ENCODE peak calls at places on chromosomes 3 and 15, in four cellular contexts. One of them, this sample, is unnamed.
A peak's percentile ranks its signal among the peaks of the same experiment; 100 is the strongest.

GRCh38 chr3:18500322-18500721 is 75.2 kb upstream of the SATB1 start:
- DNase-seq in AG04450: no peak
- DNase-seq in lower leg skin: no peak
- DNase-seq in GM12878: no peak
- DNase-seq in this sample: no peak

GRCh38 chr3:170726976-170727661 is 141.2 kb upstream of the SLC7A14 start:
- DNase-seq in GM12878: no peak
- DNase-seq in AG04450: no peak
- DNase-seq in lower leg skin: no peak
- DNase-seq in this sample: no peak

GRCh38 chr3:124381565-124382333 is 348.5 kb upstream of the UMPS start:
- DNase-seq in GM12878: no peak
- DNase-seq in AG04450: no peak
- DNase-seq in lower leg skin: no peak
- DNase-seq in this sample: no peak

GRCh38 chr15:75840659-75841058 is 2.6 kb upstream of the UBE2Q2 start:
- DNase-seq in AG04450: no peak
- DNase-seq in lower leg skin: no peak
- DNase-seq in GM12878: no peak
- DNase-seq in this sample: peak; percentile 28

GRCh38 chr3:151974067-151974466 is 100.6 kb downstream of the SUCNR1 start:
- DNase-seq in GM12878: no peak
- DNase-seq in lower leg skin: no peak
- DNase-seq in AG04450: no peak
- DNase-seq in this sample: no peak

GRCh38 chr3:178310833-178311380 is 225.3 kb upstream of the KCNMB2 start:
- DNase-seq in AG04450: no peak
- DNase-seq in lower leg skin: no peak
- DNase-seq in GM12878: no peak
- DNase-seq in this sample: no peak

GRCh38 chr15:92819312-92820232 is 80.6 kb upstream of the CHD2 start:
- DNase-seq in GM12878: no peak
- DNase-seq in AG04450: no peak
- DNase-seq in lower leg skin: no peak
- DNase-seq in this sample: no peak

GRCh38 chr3:49373563-49373962 is 15.4 kb upstream of the GPX1 start:
- DNase-seq in GM12878: no peak
- DNase-seq in AG04450: no peak
- DNase-seq in lower leg skin: no peak
- DNase-seq in this sample: no peak

GRCh38 chr15:64720188-64720587 is 55.2 kb downstream of the RBPMS2 start:
- DNase-seq in AG04450: no peak
- DNase-seq in lower leg skin: no peak
- DNase-seq in GM12878: no peak
- DNase-seq in this sample: no peak

GRCh38 chr15:62850791-62851291 is 191.7 kb upstream of the TPM1 start:
- DNase-seq in GM12878: no peak
- DNase-seq in lower leg skin: no peak
- DNase-seq in AG04450: peak; percentile 56
- DNase-seq in this sample: peak; percentile 47

GRCh38 chr3:124395165-124395564 is 335.1 kb upstream of the UMPS start:
- DNase-seq in lower leg skin: no peak
- DNase-seq in AG04450: no peak
- DNase-seq in GM12878: no peak
- DNase-seq in this sample: no peak

GRCh38 chr15:83613716-83614115 is 40.2 kb upstream of the ADAMTSL3 start:
- DNase-seq in lower leg skin: no peak
- DNase-seq in GM12878: no peak
- DNase-seq in AG04450: no peak
- DNase-seq in this sample: no peak

GRCh38 chr15:32878849-32879795 is 161.3 kb downstream of the GREM1 start:
- DNase-seq in GM12878: no peak
- DNase-seq in lower leg skin: no peak
- DNase-seq in AG04450: no peak
- DNase-seq in this sample: no peak

GRCh38 chr15:47715856-47716445 is 1.4 kb upstream of the SEMA6D start:
- DNase-seq in AG04450: no peak
- DNase-seq in lower leg skin: no peak
- DNase-seq in GM12878: no peak
- DNase-seq in this sample: no peak

GRCh38 chr15:92883643-92884458 is 16.3 kb upstream of the CHD2 start:
- DNase-seq in AG04450: no peak
- DNase-seq in lower leg skin: no peak
- DNase-seq in GM12878: no peak
- DNase-seq in this sample: no peak

GRCh38 chr15:29120593-29121368 is 148.8 kb downstream of the NSMCE3 start:
- DNase-seq in lower leg skin: no peak
- DNase-seq in AG04450: no peak
- DNase-seq in GM12878: no peak
- DNase-seq in this sample: no peak

GRCh38 chr3:102756706-102757105 is 321.9 kb downstream of the ZPLD1 start:
- DNase-seq in AG04450: no peak
- DNase-seq in lower leg skin: no peak
- DNase-seq in GM12878: no peak
- DNase-seq in this sample: no peak

GRCh38 chr3:184259396-184259877 is 1.9 kb downstream of the CAMK2N2 start:
- DNase-seq in lower leg skin: no peak
- DNase-seq in GM12878: no peak
- DNase-seq in AG04450: no peak
- DNase-seq in this sample: no peak

GRCh38 chr3:194688946-194689345 is 3.3 kb downstream of the FAM43A start:
- DNase-seq in lower leg skin: no peak
- DNase-seq in GM12878: no peak
- DNase-seq in AG04450: no peak
- DNase-seq in this sample: no peak

GRCh38 chr3:107271787-107272387 is 105.4 kb upstream of the CCDC54 start:
- DNase-seq in lower leg skin: no peak
- DNase-seq in AG04450: no peak
- DNase-seq in GM12878: no peak
- DNase-seq in this sample: peak; percentile 14

GRCh38 chr15:40323953-40324937 is 753 bp downstream of the INAFM2 start:
- DNase-seq in lower leg skin: no peak
- DNase-seq in AG04450: no peak
- DNase-seq in GM12878: no peak
- DNase-seq in this sample: no peak

GRCh38 chr3:64011685-64012084 is 11.6 kb downstream of the PSMD6 start:
- DNase-seq in lower leg skin: no peak
- DNase-seq in GM12878: no peak
- DNase-seq in AG04450: no peak
- DNase-seq in this sample: peak; percentile 50

GRCh38 chr3:173467501-173467900 is 70.0 kb downstream of the NLGN1 start:
- DNase-seq in GM12878: no peak
- DNase-seq in AG04450: no peak
- DNase-seq in lower leg skin: no peak
- DNase-seq in this sample: no peak

GRCh38 chr3:12370758-12371157 is 81.9 kb downstream of the PPARG start:
- DNase-seq in AG04450: no peak
- DNase-seq in lower leg skin: no peak
- DNase-seq in GM12878: no peak
- DNase-seq in this sample: no peak

GRCh38 chr15:52527898-52528464 is 699 bp downstream of the MYO5A start:
- DNase-seq in GM12878: no peak
- DNase-seq in AG04450: no peak
- DNase-seq in lower leg skin: no peak
- DNase-seq in this sample: no peak

GRCh38 chr3:100591411-100591810 is 18.0 kb upstream of the ADGRG7 start:
- DNase-seq in GM12878: no peak
- DNase-seq in lower leg skin: no peak
- DNase-seq in AG04450: no peak
- DNase-seq in this sample: peak; percentile 11

GRCh38 chr15:70091649-70092461 is 5.9 kb downstream of the TLE3 start:
- DNase-seq in AG04450: no peak
- DNase-seq in lower leg skin: peak; percentile 35
- DNase-seq in GM12878: no peak
- DNase-seq in this sample: no peak

GRCh38 chr3:9301798-9302197 is 52.4 kb upstream of the SRGAP3 start:
- DNase-seq in AG04450: no peak
- DNase-seq in lower leg skin: no peak
- DNase-seq in GM12878: no peak
- DNase-seq in this sample: no peak
- H3K4me3 ChIP-seq in AG04450: no peak overlapping the region
- H3K4me3 ChIP-seq in lower leg skin: no peak overlapping the region
- H3K4me3 ChIP-seq in GM12878: no peak overlapping the region
- H3K4me3 ChIP-seq in this sample: no peak overlapping the region

GRCh38 chr3:157086775-157087174 is 73.2 kb downstream of the CCNL1 start:
- DNase-seq in lower leg skin: no peak
- DNase-seq in AG04450: no peak
- DNase-seq in GM12878: no peak
- DNase-seq in this sample: no peak

GRCh38 chr3:157089455-157090221 is 70.3 kb downstream of the CCNL1 start:
- DNase-seq in AG04450: no peak
- DNase-seq in GM12878: peak; percentile 69
- DNase-seq in lower leg skin: peak; percentile 61
- DNase-seq in this sample: no peak

GRCh38 chr3:157088133-157088488 is 71.8 kb downstream of the CCNL1 start:
- DNase-seq in GM12878: no peak
- DNase-seq in AG04450: no peak
- DNase-seq in lower leg skin: no peak
- DNase-seq in this sample: no peak

GRCh38 chr3:157087398-157088132 is 72.4 kb downstream of the CCNL1 start:
- DNase-seq in GM12878: no peak
- DNase-seq in AG04450: no peak
- DNase-seq in lower leg skin: no peak
- DNase-seq in this sample: no peak

DNA sequence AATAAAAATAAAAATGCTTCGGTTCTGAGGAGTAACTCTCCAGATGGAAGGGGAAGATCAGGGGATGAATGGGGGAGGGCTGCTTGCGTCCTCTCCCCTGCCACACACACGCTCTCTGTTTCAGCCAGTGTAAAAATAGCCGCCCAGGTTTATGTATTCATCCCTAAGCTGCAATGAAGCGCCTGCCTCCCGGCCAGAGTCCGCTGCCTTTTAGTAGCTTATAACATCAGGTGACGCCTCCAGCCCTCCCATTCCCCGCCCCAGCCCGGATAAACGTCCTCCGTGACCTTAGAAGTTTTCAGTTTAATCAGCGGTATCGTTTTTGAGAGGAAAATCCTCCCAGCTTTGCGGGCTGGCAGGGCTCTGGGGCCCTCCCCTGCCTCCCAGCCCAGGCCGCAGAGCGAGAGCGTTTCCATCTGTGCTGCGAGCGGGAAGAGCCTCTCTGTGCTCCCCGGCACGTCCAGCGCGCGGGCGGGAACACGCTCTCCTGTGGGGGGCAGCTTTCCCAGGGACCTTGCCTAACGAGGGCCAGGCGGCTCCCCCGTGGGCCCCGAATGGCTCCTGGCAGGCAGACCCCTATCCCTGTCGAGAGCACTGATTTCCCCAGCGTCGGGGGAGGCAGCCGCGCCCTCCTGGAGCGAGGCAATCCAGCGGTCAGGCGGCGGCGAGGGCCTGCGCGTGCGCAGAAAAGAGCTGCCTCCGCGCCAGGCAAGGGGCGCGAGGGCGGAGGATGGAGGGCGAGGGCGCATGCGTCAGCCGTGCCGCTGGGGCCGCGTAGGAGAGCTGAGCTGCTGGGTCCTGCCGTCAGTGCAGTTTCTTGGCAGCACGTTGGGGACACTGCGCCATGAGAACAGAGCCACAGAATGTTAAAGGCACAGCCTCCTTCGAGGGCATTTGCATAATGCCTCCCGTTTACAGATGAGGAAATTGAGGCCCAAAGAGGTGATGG is 71.2 kb downstream of the CCNL1 start:
- DNase-seq in lower leg skin: peak; percentile 93
- DNase-seq in AG04450: peak; percentile 88
- DNase-seq in GM12878: peak; percentile 93
- DNase-seq in this sample: peak; percentile 83
- TF ChIP-seq CTCF in lower leg skin: no peak
- TF ChIP-seq CTCF in AG04450: no peak
- TF ChIP-seq CTCF in GM12878: no peak
- TF ChIP-seq CTCF in this sample: peak; percentile 28

DNA sequence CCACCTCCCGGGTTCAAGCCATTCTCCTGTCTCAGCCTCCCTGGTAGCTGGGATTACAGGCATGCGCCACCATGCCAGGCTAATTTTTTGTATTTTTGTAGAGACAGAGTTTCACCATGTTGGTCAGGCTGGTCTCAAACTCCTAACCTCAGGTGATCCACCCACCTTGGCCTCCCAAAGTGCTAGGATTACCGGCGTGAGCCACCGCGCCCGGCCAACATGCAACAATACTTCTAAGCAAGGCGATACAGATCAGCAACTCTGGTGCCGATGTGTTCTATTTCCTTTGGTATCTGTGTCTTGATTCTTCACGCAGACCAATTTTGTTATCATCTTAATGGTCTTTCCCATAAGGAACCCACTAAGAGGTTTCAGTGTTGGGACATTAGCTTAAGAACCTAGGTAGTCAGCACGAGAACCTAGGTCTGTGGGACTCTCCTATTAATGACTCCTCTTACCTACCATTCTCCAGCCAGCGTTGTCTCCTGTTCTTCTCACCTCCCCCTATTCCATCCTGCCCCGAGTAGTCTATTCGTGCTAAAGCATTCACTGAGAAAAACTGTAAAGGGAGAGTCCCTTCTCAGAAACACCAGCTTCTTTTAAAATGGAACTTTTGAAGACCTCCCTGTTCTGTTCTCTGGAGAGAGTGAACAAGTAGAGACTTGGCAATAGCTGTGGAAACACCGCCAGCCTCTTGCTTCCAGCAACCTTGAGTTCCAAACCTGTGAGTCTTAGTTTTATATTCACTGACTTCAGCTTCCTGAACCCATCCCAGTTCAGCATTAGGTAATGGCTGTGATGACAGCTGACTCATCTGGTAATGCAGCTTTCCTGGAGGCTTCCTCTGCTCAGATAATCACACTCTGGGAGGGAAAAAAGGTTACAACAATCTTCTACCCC is 61.2 kb downstream of the TSC22D2 start:
- DNase-seq in GM12878: no peak
- DNase-seq in AG04450: peak; percentile 85
- DNase-seq in lower leg skin: peak; percentile 65
- DNase-seq in this sample: peak; percentile 86
- H3K4me3 ChIP-seq in GM12878: no peak overlapping the region
- H3K4me3 ChIP-seq in AG04450: no peak overlapping the region
- H3K4me3 ChIP-seq in lower leg skin: no peak overlapping the region
- H3K4me3 ChIP-seq in this sample: no peak overlapping the region

DNA sequence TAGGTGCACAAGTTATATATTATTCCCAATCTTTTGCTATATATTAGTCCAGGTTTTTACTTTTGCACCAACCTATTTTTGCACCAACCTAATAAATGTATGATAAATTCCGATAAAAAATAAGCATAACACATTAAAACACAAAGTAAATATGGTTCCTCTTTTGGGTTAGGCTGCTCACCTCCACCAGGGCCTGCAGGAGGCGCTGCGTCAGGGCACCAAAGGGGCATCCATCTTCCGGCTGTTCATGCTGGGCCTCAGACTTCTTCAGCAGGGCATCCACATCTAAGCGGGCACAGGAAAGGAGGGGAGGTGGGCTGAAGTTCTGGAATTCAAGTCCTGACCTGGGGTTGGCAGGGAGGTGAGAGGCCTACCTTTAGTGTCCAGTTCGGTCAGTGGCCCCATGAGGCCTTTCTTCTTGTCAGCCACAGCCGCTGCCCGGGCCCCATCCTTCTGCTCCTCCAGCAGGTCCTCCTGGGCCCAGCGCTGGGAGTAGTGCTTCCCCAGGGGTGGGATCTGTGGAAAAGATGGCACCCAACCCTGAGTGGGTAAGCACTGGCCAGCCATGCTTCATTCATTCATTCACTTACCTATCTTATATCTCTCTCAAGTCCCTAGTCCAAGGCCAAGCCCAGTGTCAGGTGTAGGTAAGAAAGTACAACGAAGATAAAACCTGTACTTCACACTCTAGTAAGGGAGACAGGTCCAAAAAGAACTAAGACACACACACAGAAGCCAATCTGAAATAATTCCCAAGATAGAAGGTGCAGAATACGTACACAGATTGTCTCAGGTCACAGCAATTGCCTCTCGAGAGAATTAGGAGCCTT is 5.2 kb downstream of the TADA3 start:
- DNase-seq in lower leg skin: no peak
- DNase-seq in AG04450: no peak
- DNase-seq in GM12878: no peak
- DNase-seq in this sample: no peak
- TF ChIP-seq CTCF in lower leg skin: no peak
- TF ChIP-seq CTCF in AG04450: peak; percentile 51
- TF ChIP-seq CTCF in GM12878: peak; percentile 9
- TF ChIP-seq CTCF in this sample: peak; percentile 57

This sample was measured in AG09309.